ENCODE peak calls at places on chromosomes 7 and 10, in six cellular contexts. P, Y, B, K, C and A are unnamed samples.

GRCh38 chr10:11336703-11337102 is 274.7 kb downstream of the USP6NL start:
- DNase-seq in P (no peak), Y (peak; percentile 12), B (no peak), K (no peak), C (no peak), A (no peak)

GRCh38 chr10:68636335-68636734 is 76.2 kb downstream of the TET1 start:
- DNase-seq in P (no peak), Y (no peak), B (no peak), K (no peak), C (no peak), A (no peak)

GRCh38 chr7:26609082-26609481 is 255.3 kb downstream of the SKAP2 start:
- DNase-seq in P (no peak), Y (no peak), B (no peak), K (no peak), C (no peak), A (no peak)

GRCh38 chr10:102616071-102616770 is 28.1 kb upstream of the TRIM8 start:
- DNase-seq in P (no peak), Y (no peak), B (no peak), K (no peak), C (peak; percentile 84), A (peak; percentile 48)

GRCh38 chr10:126783806-126784205 is 113.3 kb upstream of the C10orf90 start:
- DNase-seq in P (no peak), Y (no peak), B (no peak), K (no peak), C (no peak), A (no peak)

GRCh38 chr7:105759670-105760548 is 116.5 kb downstream of the ATXN7L1 start:
- DNase-seq in P (no peak), Y (peak; percentile 78), B (peak; percentile 22), K (peak; percentile 50), C (no peak), A (peak; percentile 73)

GRCh38 chr7:158261362-158262235 is 326.0 kb downstream of the PTPRN2 start:
- DNase-seq in P (no peak), Y (no peak), B (no peak), K (no peak), C (no peak), A (no peak)

GRCh38 chr10:116690356-116691078 is 51.8 kb downstream of the HSPA12A start:
- DNase-seq in P (no peak), Y (no peak), B (no peak), K (no peak), C (no peak), A (no peak)

GRCh38 chr10:59611048-59611447 is 98.6 kb downstream of the SLC16A9 start:
- DNase-seq in P (no peak), Y (no peak), B (no peak), K (no peak), C (no peak), A (no peak)